ENCODE peak calls at places on chromosomes 12 and 14, in eight cellular contexts. E is neural crest cell, D is fibroblast of lung, B is activated B cell treated with CpG ODN at 0.5 μM for 24 hours, R is H9, J is mesothelial cell of epicardium, M is choroid plexus epithelial cell, H is RWPE1. N is an unnamed sample.

GRCh38 chr12:5466521-5466960 is 34.6 kb downstream of the NTF3 start:
- DNase-seq in H (no peak), B (no peak), M (no peak), J (no peak), E (no peak), R (no peak), D (no peak), N (no peak)

GRCh38 chr12:2795291-2796186 is 769 bp downstream of the FKBP4 start:
- DNase-seq in J (peak), B (peak), E (peak), D (peak), R (peak), M (peak), H (peak), N (peak)

GRCh38 chr12:70267550-70267949 is 24.3 kb downstream of the CNOT2 start:
- DNase-seq in R (no peak), J (no peak), B (no peak), M (peak), D (peak), H (no peak), E (no peak), N (no peak)

GRCh38 chr12:19068137-19068536 is 61.4 kb upstream of the PLEKHA5 start:
- DNase-seq in B (no peak), M (no peak), R (no peak), E (no peak), J (no peak), D (no peak), H (no peak), N (no peak)

GRCh38 chr12:100512692-100513091 is 39.0 kb downstream of the NR1H4 start:
- DNase-seq in B (no peak), J (no peak), D (no peak), H (no peak), E (no peak), R (no peak), M (no peak), N (no peak)

GRCh38 chr12:112855375-112855774 is 51.4 kb upstream of the OAS1 start:
- DNase-seq in E (no peak), D (no peak), J (no peak), R (peak), B (no peak), M (peak), H (peak), N (peak)

GRCh38 chr14:71726639-71727085 is 205.6 kb upstream of the RGS6 start:
- DNase-seq in M (no peak), H (no peak), E (no peak), R (no peak), J (no peak), B (no peak), D (no peak), N (no peak)

GRCh38 chr14:76472199-76472723 is 96.3 kb downstream of the ESRRB start:
- DNase-seq in D (no peak), B (no peak), R (no peak), E (no peak), J (no peak), H (no peak), M (no peak), N (no peak)

GRCh38 chr12:18257251-18257650 is 4.1 kb upstream of the PIK3C2G start:
- DNase-seq in E (no peak), D (no peak), M (no peak), J (no peak), B (no peak), H (no peak), R (no peak), N (no peak)

GRCh38 chr12:55673638-55674037 is 34.1 kb downstream of the ITGA7 start:
- DNase-seq in M (no peak), J (no peak), E (no peak), H (no peak), B (no peak), D (no peak), R (no peak), N (no peak)

DNA sequence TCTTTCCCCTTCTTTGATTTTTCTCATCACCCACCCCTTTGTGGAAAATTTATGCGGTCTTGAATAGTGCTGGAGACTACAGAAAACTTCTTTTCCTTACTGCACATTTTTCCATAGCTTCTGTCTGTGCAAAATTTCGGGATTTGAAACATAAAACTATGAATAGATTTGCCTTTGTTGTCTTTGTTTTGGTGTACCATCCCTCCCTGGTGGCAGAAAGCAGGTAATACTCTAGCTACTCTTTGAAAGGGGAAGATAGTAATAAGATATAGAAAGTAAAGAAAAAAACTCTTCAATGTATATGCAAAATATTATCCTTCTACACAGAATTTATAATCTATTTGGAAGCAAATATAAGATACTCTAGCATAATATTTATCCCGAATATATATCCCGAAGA is 79.1 kb upstream of the LMO3 start:
- DNase-seq in H (no peak), E (no peak), R (no peak), M (no peak), D (peak), B (no peak), J (no peak), N (peak)
- TF ChIP-seq CTCF in H (no peak), E (peak), R (peak), M (no peak), D (peak), B (no peak), J (no peak), N (peak)

DNA sequence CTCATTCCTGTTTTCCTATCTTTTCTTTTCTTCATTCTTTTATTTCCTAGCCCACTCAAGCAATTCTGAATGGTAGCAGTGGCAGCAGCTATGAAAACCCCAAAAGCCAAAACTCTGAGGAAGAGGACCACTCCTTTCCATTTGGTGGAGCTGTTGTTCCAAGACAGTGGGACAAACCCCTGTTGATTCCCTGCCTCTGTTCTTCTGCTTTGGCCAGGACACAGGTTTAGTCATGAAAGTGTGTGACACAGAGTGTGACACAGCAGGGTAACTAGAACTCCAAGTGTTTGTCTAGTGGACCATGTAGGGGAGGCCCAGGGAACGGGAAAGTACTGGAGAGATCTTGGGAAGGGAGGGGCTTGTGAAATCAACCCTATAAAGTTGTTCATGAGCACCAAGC is 71.1 kb downstream of the PTCSC3 start:
- DNase-seq in D (no peak), H (peak), M (no peak), J (no peak), B (no peak), R (peak), E (no peak), N (peak)
- TF ChIP-seq CTCF in D (no peak), H (no peak), M (peak), J (no peak), B (no peak), R (peak), E (peak), N (no peak)

DNA sequence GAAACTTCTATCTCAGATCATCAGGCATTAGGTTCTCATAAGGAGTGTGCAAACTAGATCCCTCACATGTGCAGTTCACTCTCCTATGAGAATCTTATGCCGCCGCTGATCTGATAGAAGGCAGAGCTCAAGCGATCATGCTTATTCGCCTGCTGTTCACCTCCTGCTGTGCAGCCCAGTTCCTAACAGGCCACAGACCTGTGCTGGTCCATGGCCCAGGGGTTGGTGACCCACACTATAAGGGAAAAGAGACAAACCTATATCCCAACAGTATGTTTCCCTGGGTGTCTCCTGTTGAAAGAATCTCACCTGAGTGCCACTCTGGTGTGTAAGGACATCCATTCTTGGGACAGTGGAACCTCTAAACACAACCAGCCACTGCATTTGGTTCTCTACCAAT is 186.3 kb downstream of the RIMBP2 start:
- DNase-seq in B (no peak), J (no peak), D (no peak), R (no peak), H (no peak), M (no peak), E (no peak), N (no peak)
- TF ChIP-seq CTCF in B (no peak), J (no peak), D (no peak), R (no peak), H (no peak), M (no peak), E (no peak), N (no peak)

DNA sequence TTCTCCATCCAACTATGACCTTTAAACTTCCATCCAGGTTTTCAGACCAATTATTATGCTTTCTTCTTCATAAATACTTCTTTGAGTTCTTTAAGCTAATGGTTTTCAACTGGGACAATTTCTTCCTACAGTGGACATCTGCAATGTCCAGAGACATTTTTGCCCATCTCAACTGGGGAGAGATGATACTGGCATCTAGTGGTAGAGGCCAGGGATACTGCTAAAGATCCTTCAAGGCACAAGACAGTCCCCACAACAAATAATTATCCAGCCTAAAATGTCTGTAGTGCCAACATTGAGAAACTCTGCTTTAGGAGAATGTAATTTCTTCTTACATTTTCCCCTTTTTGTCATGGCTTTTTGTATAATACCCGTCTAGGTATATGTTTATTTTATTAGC is 10.6 kb downstream of the TRHDE start:
- DNase-seq in R (no peak), E (no peak), J (no peak), H (no peak), D (peak), M (peak), B (no peak), N (peak)
- TF ChIP-seq CTCF in R (peak), E (peak), J (no peak), H (peak), D (peak), M (peak), B (no peak), N (peak)

GRCh38 chr12:53224268-53224896 is 7.6 kb downstream of the RARG start:
- DNase-seq in M (no peak), R (peak), E (no peak), B (no peak), D (no peak), J (no peak), H (peak), N (peak)
- TF ChIP-seq CTCF in M (peak), R (peak), E (peak), B (no peak), D (no peak), J (peak), H (peak), N (peak)

GRCh38 chr12:81085832-81086231 is 8.0 kb downstream of the ACSS3 start:
- DNase-seq in B (no peak), J (no peak), M (no peak), E (no peak), R (no peak), D (no peak), H (no peak), N (no peak)
- TF ChIP-seq CTCF in B (no peak), J (no peak), M (no peak), E (no peak), R (no peak), D (no peak), H (no peak), N (no peak)

DNA sequence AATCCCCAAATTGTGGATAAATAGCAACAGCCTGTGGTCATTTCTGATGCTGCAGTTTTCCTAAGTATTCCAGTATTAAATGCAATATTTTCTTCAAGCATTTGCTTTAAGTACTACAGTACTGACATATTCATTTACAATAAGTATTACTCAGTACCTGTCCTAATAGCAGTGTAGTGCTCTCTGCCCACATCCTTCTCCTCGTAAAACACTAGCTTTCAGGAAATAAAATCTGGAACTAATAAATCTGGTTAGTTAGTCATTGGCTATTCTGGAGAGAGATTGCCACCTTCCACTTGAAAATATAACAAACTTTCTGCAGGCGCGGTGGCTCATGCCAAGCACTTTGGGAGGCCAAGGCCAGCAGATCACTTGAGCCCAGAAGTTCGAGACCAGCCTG is 441.5 kb downstream of the PRKD1 start:
- DNase-seq in R (no peak), B (no peak), E (no peak), D (no peak), M (no peak), H (no peak), J (no peak), N (no peak)
- TF ChIP-seq CTCF in R (no peak), B (no peak), E (no peak), D (no peak), M (no peak), H (no peak), J (no peak), N (no peak)

GRCh38 chr12:31590730-31591307 is at the start of gene DENND5B:
- DNase-seq in B (peak), M (peak), E (peak), R (peak), D (peak), H (peak), J (peak), N (peak)
- TF ChIP-seq CTCF in B (no peak), M (no peak), E (no peak), R (no peak), D (no peak), H (no peak), J (no peak), N (no peak)

GRCh38 chr12:68158427-68158826 is 1.1 kb downstream of the IFNG start:
- DNase-seq in H (peak), M (peak), R (no peak), E (no peak), D (no peak), B (no peak), J (no peak), N (peak)
- TF ChIP-seq CTCF in H (peak), M (peak), R (peak), E (peak), D (peak), B (no peak), J (peak), N (peak)

DNA sequence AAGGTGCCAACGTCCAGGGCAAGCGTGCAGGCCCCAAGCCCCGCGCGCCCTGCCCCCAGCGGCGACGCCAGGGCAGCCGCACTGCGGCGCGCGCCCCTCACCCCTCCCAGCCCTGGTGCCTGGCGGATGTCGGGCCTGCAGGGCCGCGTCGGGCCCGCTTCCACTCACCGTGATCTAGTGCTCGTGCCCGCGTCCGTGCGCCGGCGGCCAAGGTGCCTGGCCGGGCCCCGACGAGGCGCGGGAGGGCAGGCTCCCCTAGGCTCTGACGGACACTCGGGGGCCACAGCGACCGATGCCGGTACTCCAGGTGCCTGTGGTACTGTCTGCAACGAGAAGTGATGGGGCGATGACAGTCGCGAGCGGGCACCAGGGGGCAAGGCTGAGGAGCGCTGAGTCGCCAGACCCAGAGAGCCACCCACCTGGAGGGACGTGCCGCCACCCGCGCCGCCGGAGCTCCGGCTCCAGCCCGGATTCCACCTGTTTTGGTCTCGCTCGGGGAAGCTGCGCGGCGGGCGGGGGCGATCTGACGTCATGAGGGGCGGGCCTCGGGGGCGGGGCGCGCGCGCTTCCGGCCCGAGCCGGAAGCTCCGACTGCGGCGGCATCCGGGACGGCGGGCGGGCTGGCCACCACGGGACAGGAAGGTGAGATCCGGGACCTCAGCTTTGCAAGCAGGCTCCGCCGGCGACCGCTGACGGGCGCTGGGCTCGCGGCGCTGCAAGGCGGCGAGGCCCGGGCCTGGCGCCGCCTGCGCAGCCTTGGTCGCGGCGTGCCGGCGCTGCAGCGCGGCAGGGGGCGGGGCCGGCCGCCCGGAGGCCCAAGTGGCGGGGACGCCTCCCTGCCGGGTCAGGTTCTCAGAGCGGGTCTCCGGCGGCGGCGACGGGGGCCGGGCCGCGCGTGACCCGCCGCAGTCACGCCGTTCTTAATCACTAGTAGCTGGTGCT is at the start of the genes LYSET and MOAP1:
- DNase-seq in E (peak), R (peak), J (peak), D (peak), B (peak), M (peak), H (peak), N (peak)
- TF ChIP-seq CTCF in E (peak), R (peak), J (no peak), D (no peak), B (no peak), M (no peak), H (peak), N (no peak)

N was measured in MCF 10A.